ENCODE peak calls at places on chromosome 17, in ten cellular contexts. One of them, this sample, is unnamed.

GRCh38 chr17:17900615-17901520 is 64.1 kb upstream of the SREBF1 start:
- DNase-seq in B cell: no peak
- DNase-seq in HFFc6: peak
- DNase-seq in PC-9: peak
- DNase-seq in tibial nerve: peak
- DNase-seq in H1: no peak
- DNase-seq in CD4-positive, alpha-beta T cell: no peak
- DNase-seq in left lung: peak
- DNase-seq in uterus: peak
- DNase-seq in A549: peak
- DNase-seq in this sample: no peak

GRCh38 chr17:7383742-7384488 is 3.0 kb downstream of the TNK1 start:
- DNase-seq in H1: peak
- DNase-seq in tibial nerve: no peak
- DNase-seq in left lung: no peak
- DNase-seq in CD4-positive, alpha-beta T cell: peak
- DNase-seq in B cell: peak
- DNase-seq in HFFc6: no peak
- DNase-seq in PC-9: no peak
- DNase-seq in A549: no peak
- DNase-seq in uterus: no peak
- DNase-seq in this sample: peak

GRCh38 chr17:2909853-2910234 is 113.6 kb downstream of the RAP1GAP2 start:
- DNase-seq in H1: no peak
- DNase-seq in A549: no peak
- DNase-seq in B cell: no peak
- DNase-seq in tibial nerve: no peak
- DNase-seq in HFFc6: no peak
- DNase-seq in left lung: no peak
- DNase-seq in PC-9: no peak
- DNase-seq in uterus: no peak
- DNase-seq in CD4-positive, alpha-beta T cell: no peak
- DNase-seq in this sample: no peak

GRCh38 chr17:82892869-82893565 is 53.2 kb upstream of the ZNF750 start:
- DNase-seq in left lung: peak
- DNase-seq in PC-9: no peak
- DNase-seq in A549: no peak
- DNase-seq in uterus: no peak
- DNase-seq in tibial nerve: no peak
- DNase-seq in H1: no peak
- DNase-seq in B cell: peak
- DNase-seq in HFFc6: no peak
- DNase-seq in CD4-positive, alpha-beta T cell: peak
- DNase-seq in this sample: no peak

GRCh38 chr17:81481011-81481799 is 31.4 kb downstream of the ACTG1 start:
- DNase-seq in A549: peak
- DNase-seq in B cell: peak
- DNase-seq in CD4-positive, alpha-beta T cell: peak
- DNase-seq in HFFc6: no peak
- DNase-seq in tibial nerve: peak
- DNase-seq in left lung: peak
- DNase-seq in uterus: peak
- DNase-seq in PC-9: no peak
- DNase-seq in H1: peak
- DNase-seq in this sample: peak

GRCh38 chr17:46876353-46876887 is 25.0 kb downstream of the WNT9B start:
- DNase-seq in tibial nerve: no peak
- DNase-seq in A549: no peak
- DNase-seq in PC-9: peak
- DNase-seq in CD4-positive, alpha-beta T cell: no peak
- DNase-seq in HFFc6: no peak
- DNase-seq in H1: peak
- DNase-seq in uterus: no peak
- DNase-seq in left lung: no peak
- DNase-seq in B cell: no peak
- DNase-seq in this sample: no peak

GRCh38 chr17:64938925-64939474 is 19.7 kb upstream of the LRRC37A3 start:
- DNase-seq in H1: peak
- DNase-seq in uterus: no peak
- DNase-seq in tibial nerve: no peak
- DNase-seq in CD4-positive, alpha-beta T cell: peak
- DNase-seq in HFFc6: peak
- DNase-seq in A549: peak
- DNase-seq in B cell: peak
- DNase-seq in PC-9: peak
- DNase-seq in left lung: peak
- DNase-seq in this sample: peak

GRCh38 chr17:76458580-76459490 is 5.9 kb upstream of the UBE2O start:
- DNase-seq in left lung: no peak
- DNase-seq in uterus: no peak
- DNase-seq in PC-9: no peak
- DNase-seq in tibial nerve: no peak
- DNase-seq in B cell: peak
- DNase-seq in H1: peak
- DNase-seq in A549: peak
- DNase-seq in HFFc6: peak
- DNase-seq in CD4-positive, alpha-beta T cell: no peak
- DNase-seq in this sample: peak

DNA sequence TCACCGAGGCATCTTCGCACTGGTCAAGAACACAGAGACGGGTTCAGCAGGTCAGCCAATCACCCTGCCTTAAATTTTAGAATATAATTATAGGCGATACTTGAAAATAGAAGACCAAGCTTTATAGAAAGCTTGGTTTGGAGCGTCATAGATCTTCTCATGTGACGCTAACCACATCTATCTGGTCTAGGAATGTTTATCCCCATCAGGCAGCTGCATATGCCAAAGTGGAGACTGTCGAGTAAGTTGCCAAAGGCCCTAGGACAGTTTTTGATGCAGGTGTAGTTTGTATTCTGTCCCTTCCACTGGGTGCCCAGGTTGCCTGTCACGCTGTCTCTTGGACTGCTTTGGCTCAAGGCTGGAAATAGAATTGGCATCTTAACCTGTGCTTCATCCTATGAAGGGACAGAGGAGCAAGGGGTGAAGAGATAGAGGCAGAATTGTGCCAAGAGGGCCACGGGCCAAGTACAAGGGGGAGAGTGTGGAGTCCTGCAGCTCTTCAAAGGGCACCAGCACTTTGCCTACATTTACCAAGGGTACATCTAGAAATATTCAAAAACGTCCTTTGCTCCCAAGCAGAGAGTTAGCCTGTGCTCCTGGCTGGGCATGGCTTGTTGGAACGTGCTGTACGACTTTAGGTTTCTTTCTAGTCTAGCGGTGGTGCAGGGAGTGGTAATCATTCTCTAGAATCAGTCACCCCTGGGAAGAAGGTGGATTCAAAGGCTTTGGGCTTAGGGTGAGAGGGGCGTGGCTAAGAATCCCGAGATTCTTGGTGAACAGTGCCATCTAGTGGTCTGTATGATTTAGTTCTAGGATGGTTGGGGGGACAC is 5.3 kb upstream of the WIPI1 start:
- DNase-seq in HFFc6: peak
- DNase-seq in PC-9: peak
- DNase-seq in tibial nerve: no peak
- DNase-seq in CD4-positive, alpha-beta T cell: peak
- DNase-seq in B cell: peak
- DNase-seq in H1: peak
- DNase-seq in left lung: peak
- DNase-seq in uterus: peak
- DNase-seq in A549: peak
- DNase-seq in this sample: peak
- TF ChIP-seq CTCF in HFFc6: peak
- TF ChIP-seq CTCF in PC-9: peak
- TF ChIP-seq CTCF in tibial nerve: peak
- TF ChIP-seq CTCF in CD4-positive, alpha-beta T cell: peak
- TF ChIP-seq CTCF in B cell: peak
- TF ChIP-seq CTCF in H1: peak
- TF ChIP-seq CTCF in left lung: no peak
- TF ChIP-seq CTCF in uterus: peak
- TF ChIP-seq CTCF in A549: peak
- TF ChIP-seq CTCF in this sample: peak

GRCh38 chr17:75013077-75013391 is 564 bp downstream of the MRPL58 start:
- DNase-seq in A549: no peak
- DNase-seq in left lung: no peak
- DNase-seq in tibial nerve: no peak
- DNase-seq in uterus: no peak
- DNase-seq in CD4-positive, alpha-beta T cell: no peak
- DNase-seq in PC-9: no peak
- DNase-seq in H1: no peak
- DNase-seq in B cell: no peak
- DNase-seq in HFFc6: no peak
- DNase-seq in this sample: no peak

GRCh38 chr17:75009139-75009724 is 3.2 kb upstream of the MRPL58 start:
- DNase-seq in left lung: no peak
- DNase-seq in A549: no peak
- DNase-seq in uterus: no peak
- DNase-seq in B cell: no peak
- DNase-seq in HFFc6: no peak
- DNase-seq in tibial nerve: no peak
- DNase-seq in CD4-positive, alpha-beta T cell: no peak
- DNase-seq in PC-9: peak
- DNase-seq in H1: no peak
- DNase-seq in this sample: no peak

GRCh38 chr17:75011788-75012319 is 616 bp upstream of the MRPL58 start:
- DNase-seq in HFFc6: peak
- DNase-seq in uterus: peak
- DNase-seq in CD4-positive, alpha-beta T cell: no peak
- DNase-seq in H1: no peak
- DNase-seq in tibial nerve: peak
- DNase-seq in B cell: no peak
- DNase-seq in PC-9: no peak
- DNase-seq in A549: no peak
- DNase-seq in left lung: no peak
- DNase-seq in this sample: peak

GRCh38 chr17:75012320-75013076 is at the start of gene MRPL58:
- DNase-seq in uterus: peak
- DNase-seq in CD4-positive, alpha-beta T cell: peak
- DNase-seq in left lung: peak
- DNase-seq in PC-9: peak
- DNase-seq in H1: peak
- DNase-seq in A549: peak
- DNase-seq in B cell: peak
- DNase-seq in tibial nerve: peak
- DNase-seq in HFFc6: peak
- DNase-seq in this sample: peak

DNA sequence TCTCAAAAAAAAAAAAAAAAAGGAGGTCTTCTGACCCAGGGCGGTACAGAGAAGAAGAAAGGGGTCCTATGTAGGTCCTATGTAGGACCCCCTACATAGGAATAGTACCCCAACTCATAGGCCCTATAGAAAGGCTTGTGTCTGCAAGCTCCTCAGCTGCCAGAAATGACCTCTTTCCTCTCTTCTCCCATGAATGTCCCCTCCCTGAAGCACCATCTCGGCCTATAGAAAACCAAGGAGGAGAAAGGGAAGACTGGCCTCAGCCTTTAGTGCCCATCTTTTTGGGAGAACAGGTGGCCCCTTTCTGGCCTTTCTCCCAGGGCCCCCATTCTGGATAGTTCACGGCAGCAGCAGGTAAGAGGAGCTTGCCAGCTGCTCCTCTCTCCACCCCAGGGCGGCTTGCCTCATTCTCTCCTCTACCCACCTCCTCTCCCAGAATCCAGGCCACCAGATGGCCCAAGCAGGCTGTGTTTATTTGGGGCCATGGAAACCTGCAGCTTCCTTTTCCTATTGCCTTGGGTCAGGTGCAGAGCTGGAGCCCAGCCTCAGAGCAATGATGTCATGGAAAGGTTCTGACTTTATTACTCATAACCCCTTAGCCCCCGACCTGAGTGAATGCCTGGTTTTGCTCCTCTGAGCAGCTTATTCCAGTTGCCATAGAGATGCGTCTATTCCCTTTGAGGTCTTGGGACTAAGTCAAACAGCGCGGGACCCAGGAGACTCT is 1.6 kb upstream of the MRPL58 start:
- DNase-seq in HFFc6: peak
- DNase-seq in A549: no peak
- DNase-seq in B cell: no peak
- DNase-seq in H1: no peak
- DNase-seq in left lung: no peak
- DNase-seq in uterus: peak
- DNase-seq in CD4-positive, alpha-beta T cell: no peak
- DNase-seq in PC-9: peak
- DNase-seq in tibial nerve: no peak
- DNase-seq in this sample: peak
- TF ChIP-seq CTCF in HFFc6: no peak
- TF ChIP-seq CTCF in A549: no peak
- TF ChIP-seq CTCF in B cell: no peak
- TF ChIP-seq CTCF in H1: no peak
- TF ChIP-seq CTCF in left lung: no peak
- TF ChIP-seq CTCF in uterus: no peak
- TF ChIP-seq CTCF in CD4-positive, alpha-beta T cell: no peak
- TF ChIP-seq CTCF in PC-9: no peak
- TF ChIP-seq CTCF in tibial nerve: no peak
- TF ChIP-seq CTCF in this sample: no peak

GRCh38 chr17:42436401-42436800 is 13.3 kb upstream of the CAVIN1 start:
- DNase-seq in H1: no peak
- DNase-seq in PC-9: no peak
- DNase-seq in CD4-positive, alpha-beta T cell: no peak
- DNase-seq in left lung: no peak
- DNase-seq in B cell: no peak
- DNase-seq in uterus: peak
- DNase-seq in tibial nerve: no peak
- DNase-seq in A549: no peak
- DNase-seq in HFFc6: peak
- DNase-seq in this sample: no peak

GRCh38 chr17:42441717-42442565 is 16.7 kb upstream of the ATP6V0A1 start:
- DNase-seq in HFFc6: no peak
- DNase-seq in left lung: no peak
- DNase-seq in A549: no peak
- DNase-seq in tibial nerve: no peak
- DNase-seq in CD4-positive, alpha-beta T cell: no peak
- DNase-seq in uterus: no peak
- DNase-seq in PC-9: no peak
- DNase-seq in B cell: no peak
- DNase-seq in H1: no peak
- DNase-seq in this sample: no peak

DNA sequence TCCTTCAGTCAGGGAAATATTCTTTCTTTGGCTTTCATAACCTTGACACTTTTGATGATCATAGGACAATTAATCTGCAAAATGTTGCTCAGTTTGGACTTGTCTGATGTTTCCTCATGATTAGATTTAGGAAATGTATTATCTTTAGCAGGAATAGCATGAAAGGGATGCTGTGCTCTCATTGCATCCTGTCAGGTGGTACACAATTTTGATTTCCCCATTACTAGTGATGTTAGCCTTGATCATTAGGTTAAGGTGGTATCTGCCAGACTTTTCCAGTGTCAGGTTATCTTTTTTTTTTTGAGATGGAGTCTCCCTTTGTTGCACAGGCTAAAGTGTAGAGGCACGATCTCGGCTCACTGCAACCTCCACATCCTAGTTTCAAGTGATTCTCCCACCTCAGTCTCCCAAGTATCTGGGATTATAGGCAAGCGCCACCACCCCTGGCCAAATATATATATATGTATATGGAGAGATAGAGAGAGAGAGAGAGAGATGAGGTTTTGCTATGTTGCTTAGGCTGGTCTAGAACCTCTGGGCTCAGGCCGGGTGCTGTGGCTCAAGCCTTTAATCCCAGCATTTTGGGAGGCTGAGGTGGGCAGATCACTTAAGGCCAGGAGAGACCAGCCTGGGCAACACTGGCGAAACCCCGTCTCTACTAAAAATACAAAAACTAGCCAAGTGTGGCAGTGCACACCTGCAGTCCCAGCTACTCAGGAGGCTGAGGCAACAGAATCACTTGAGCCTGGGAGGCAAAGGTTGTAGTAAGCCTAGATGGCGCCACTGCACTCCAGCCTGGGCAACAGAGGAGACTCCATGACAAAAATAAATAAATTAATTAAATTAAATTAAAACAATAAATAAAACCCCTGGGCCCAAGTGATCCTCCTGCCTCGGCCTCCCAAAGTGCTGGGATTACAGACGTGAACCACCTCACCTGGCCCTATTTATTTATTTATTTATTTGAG is 15.8 kb upstream of the CAVIN1 start:
- DNase-seq in HFFc6: no peak
- DNase-seq in H1: no peak
- DNase-seq in uterus: no peak
- DNase-seq in CD4-positive, alpha-beta T cell: peak
- DNase-seq in PC-9: no peak
- DNase-seq in left lung: peak
- DNase-seq in tibial nerve: no peak
- DNase-seq in A549: no peak
- DNase-seq in B cell: no peak
- DNase-seq in this sample: peak
- TF ChIP-seq CTCF in HFFc6: peak
- TF ChIP-seq CTCF in H1: peak
- TF ChIP-seq CTCF in uterus: peak
- TF ChIP-seq CTCF in CD4-positive, alpha-beta T cell: peak
- TF ChIP-seq CTCF in PC-9: peak
- TF ChIP-seq CTCF in left lung: peak
- TF ChIP-seq CTCF in tibial nerve: peak
- TF ChIP-seq CTCF in A549: peak
- TF ChIP-seq CTCF in B cell: peak
- TF ChIP-seq CTCF in this sample: no peak

DNA sequence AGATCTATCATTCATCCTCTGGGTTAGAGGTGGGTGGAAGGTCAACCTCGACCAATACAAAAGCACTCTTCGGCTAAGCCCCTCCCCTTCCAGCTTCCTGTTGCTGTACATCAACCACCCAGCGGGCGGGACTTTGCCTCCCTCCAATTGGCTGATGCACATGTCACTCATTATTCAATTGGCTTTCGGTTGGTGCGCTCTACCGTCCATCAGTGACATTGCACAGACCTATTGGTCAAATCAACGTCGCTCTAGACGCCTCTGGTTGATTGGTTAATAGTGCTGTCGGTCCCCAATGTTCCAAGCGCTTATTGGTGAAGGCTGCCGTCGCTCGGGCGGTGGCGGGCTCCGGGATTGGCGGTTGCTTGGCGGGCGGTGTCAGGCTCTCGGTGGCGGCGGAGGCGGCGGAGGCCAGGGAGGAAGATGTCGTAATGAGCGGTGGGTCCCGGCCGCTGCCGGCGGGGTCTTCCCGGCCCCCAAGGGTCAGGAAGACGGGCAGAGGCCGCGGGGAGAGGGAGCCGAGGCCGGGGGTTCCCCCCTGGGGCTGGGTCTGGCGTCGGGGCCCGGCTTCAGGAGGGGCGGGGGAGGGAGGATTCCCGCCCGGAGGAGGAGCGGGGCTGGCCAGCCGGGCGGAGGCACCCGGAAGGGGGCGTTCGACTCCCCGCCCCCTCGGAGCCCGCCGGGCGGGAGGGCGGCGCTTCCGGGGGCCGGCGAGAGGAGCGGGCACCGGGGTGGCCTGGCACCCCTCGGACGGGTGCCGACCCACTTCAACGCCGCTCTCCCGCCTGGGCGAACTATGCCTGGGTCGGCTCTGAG is at the start of gene SP2:
- DNase-seq in left lung: peak
- DNase-seq in uterus: peak
- DNase-seq in CD4-positive, alpha-beta T cell: peak
- DNase-seq in HFFc6: peak
- DNase-seq in A549: peak
- DNase-seq in B cell: peak
- DNase-seq in H1: peak
- DNase-seq in PC-9: peak
- DNase-seq in tibial nerve: peak
- DNase-seq in this sample: peak
- TF ChIP-seq CTCF in left lung: no peak
- TF ChIP-seq CTCF in uterus: no peak
- TF ChIP-seq CTCF in CD4-positive, alpha-beta T cell: no peak
- TF ChIP-seq CTCF in HFFc6: peak
- TF ChIP-seq CTCF in A549: no peak
- TF ChIP-seq CTCF in B cell: no peak
- TF ChIP-seq CTCF in H1: no peak
- TF ChIP-seq CTCF in PC-9: peak
- TF ChIP-seq CTCF in tibial nerve: no peak
- TF ChIP-seq CTCF in this sample: peak

This sample was measured in glutamatergic neuron.